ENCODE peak calls at places on chromosome 13, in eight cellular contexts. R is smooth muscle cell of the brain vasculature; V is tibial artery; Y is stimulated activated CD4-positive, alpha-beta T cell treated with anti-CD3 and anti-CD28 coated beads, TNF-alpha, amount 100 ng/mL, for 4 hours; G is activated CD4-positive, alpha-beta T cell treated with anti-CD3 and anti-CD28 coated beads for 1 hour; S is transverse colon; E is RPMI8226; I is A549. B is an unnamed sample.

GRCh38 chr13:110109910-110110309 is 197.0 kb downstream of the COL4A1 start:
- DNase-seq in G (no peak), E (no peak), S (peak; percentile 28), I (no peak), V (peak; percentile 79), Y (no peak), R (peak; percentile 56), B (no peak)

GRCh38 chr13:110323172-110323851 is 16.2 kb downstream of the COL4A2 start:
- DNase-seq in I (peak; percentile 61), R (peak; percentile 91), G (no peak), Y (no peak), E (no peak), V (no peak), S (no peak), B (no peak)

GRCh38 chr13:71797487-71797886 is 69.5 kb downstream of the DACH1 start:
- DNase-seq in G (no peak), I (no peak), R (no peak), S (no peak), Y (no peak), E (no peak), V (no peak), B (no peak)

GRCh38 chr13:50208826-50209335 is 193.6 kb downstream of the KCNRG start:
- DNase-seq in Y (no peak), I (peak; percentile 54), E (peak; percentile 53), R (peak; percentile 95), G (no peak), S (peak; percentile 21), V (peak; percentile 49), B (no peak)

GRCh38 chr13:35908221-35908620 is 223.0 kb downstream of the DCLK1 start:
- DNase-seq in S (no peak), Y (no peak), R (no peak), I (no peak), E (no peak), V (no peak), G (no peak), B (no peak)

GRCh38 chr13:33744589-33745369 is 73.2 kb upstream of the RFC3 start:
- DNase-seq in S (no peak), V (no peak), R (no peak), E (no peak), I (no peak), G (no peak), Y (no peak), B (no peak)

GRCh38 chr13:100130092-100130491 is 41.2 kb downstream of the PCCA start:
- DNase-seq in I (no peak), R (no peak), S (no peak), Y (no peak), E (no peak), V (no peak), G (no peak), B (no peak)

GRCh38 chr13:107680115-107680514 is 535.2 kb downstream of the LIG4 start:
- DNase-seq in R (no peak), I (no peak), E (no peak), Y (no peak), S (no peak), G (no peak), V (no peak), B (no peak)

GRCh38 chr13:30216111-30216510 is 91.2 kb downstream of the KATNAL1 start:
- DNase-seq in I (no peak), E (no peak), S (no peak), V (no peak), R (peak; percentile 40), Y (no peak), G (no peak), B (no peak)

GRCh38 chr13:33050161-33050560 is 33.9 kb downstream of the KL start:
- DNase-seq in E (no peak), G (no peak), V (no peak), S (no peak), R (no peak), I (no peak), Y (no peak), B (no peak)

GRCh38 chr13:63184693-63185092 is 1769.0 kb upstream of the PCDH20 start:
- DNase-seq in R (peak; percentile 10), E (no peak), G (no peak), I (peak; percentile 49), V (no peak), S (no peak), Y (no peak), B (no peak)

GRCh38 chr13:44879452-44880058 is 109.7 kb downstream of the NUFIP1 start:
- DNase-seq in I (peak; percentile 52), S (peak; percentile 31), Y (no peak), G (no peak), E (peak; percentile 39), V (no peak), R (no peak), B (peak; percentile 11)

GRCh38 chr13:37058801-37059135 is 720 bp downstream of the SUPT20H start:
- DNase-seq in I (no peak), Y (peak; percentile 0), S (no peak), E (no peak), G (no peak), R (peak; percentile 10), V (no peak), B (no peak)

GRCh38 chr13:52371736-52372247 is 34.2 kb downstream of the THSD1 start:
- DNase-seq in V (no peak), I (no peak), G (no peak), R (no peak), Y (no peak), E (no peak), S (no peak), B (no peak)

GRCh38 chr13:83350569-83350968 is 531.7 kb downstream of the SLITRK1 start:
- DNase-seq in E (no peak), G (no peak), Y (no peak), R (no peak), S (no peak), V (no peak), I (peak; percentile 7), B (no peak)

GRCh38 chr13:73870970-73871935 is 263.0 kb downstream of the KLF12 start:
- DNase-seq in V (peak; percentile 40), R (peak; percentile 70), E (no peak), Y (no peak), I (no peak), G (no peak), S (no peak), B (no peak)

GRCh38 chr13:109790951-109791605 is 4.7 kb upstream of the IRS2 start:
- DNase-seq in G (no peak), E (peak; percentile 75), Y (no peak), V (no peak), I (peak; percentile 69), S (peak; percentile 36), R (no peak), B (no peak)

GRCh38 chr13:37075164-37075563 is 15.7 kb upstream of the SUPT20H start:
- DNase-seq in R (no peak), I (no peak), S (no peak), Y (no peak), E (no peak), V (no peak), G (no peak), B (no peak)

GRCh38 chr13:40292108-40292507 is 374.3 kb downstream of the FOXO1 start:
- DNase-seq in I (no peak), Y (no peak), G (no peak), R (no peak), S (no peak), E (no peak), V (no peak), B (no peak)

GRCh38 chr13:100392709-100393630 is 195.6 kb downstream of the GGACT start:
- DNase-seq in S (peak; percentile 75), I (peak; percentile 94), V (peak; percentile 86), Y (peak; percentile 6), R (peak; percentile 99), G (peak; percentile 40), E (peak; percentile 3), B (no peak)

GRCh38 chr13:114104626-114105350 is 27.6 kb downstream of the RASA3 start:
- DNase-seq in S (peak; percentile 4), G (no peak), R (no peak), E (no peak), V (peak; percentile 16), I (no peak), Y (no peak), B (peak; percentile 53)

GRCh38 chr13:21075303-21076264 is 14.2 kb upstream of the LATS2 start:
- DNase-seq in G (no peak), S (no peak), I (no peak), E (no peak), V (no peak), Y (no peak), R (no peak), B (no peak)

GRCh38 chr13:27853871-27854270 is 61.6 kb downstream of the GSX1 start:
- DNase-seq in R (no peak), E (no peak), Y (no peak), V (no peak), G (no peak), S (no peak), I (no peak), B (no peak)

GRCh38 chr13:36685912-36686311 is 12.1 kb downstream of the SERTM1 start:
- DNase-seq in V (no peak), R (no peak), Y (no peak), E (no peak), I (no peak), S (no peak), G (no peak), B (no peak)

GRCh38 chr13:60066206-60066605 is 97.5 kb downstream of the DIAPH3 start:
- DNase-seq in S (no peak), R (no peak), G (no peak), I (peak; percentile 10), E (no peak), V (no peak), Y (no peak), B (no peak)

GRCh38 chr13:96238861-96239260 is 149.0 kb downstream of the HS6ST3 start:
- DNase-seq in Y (no peak), E (no peak), V (no peak), S (no peak), R (no peak), I (no peak), G (no peak), B (no peak)

GRCh38 chr13:99191900-99192399 is 8.7 kb upstream of the UBAC2 start:
- DNase-seq in I (no peak), R (no peak), V (no peak), E (peak; percentile 28), Y (no peak), S (peak; percentile 77), G (no peak), B (no peak)

GRCh38 chr13:106998664-106999063 is 430.7 kb upstream of the ARGLU1 start:
- DNase-seq in R (no peak), E (no peak), I (no peak), V (no peak), S (no peak), Y (no peak), G (no peak), B (no peak)

GRCh38 chr13:99617474-99618255 is 116.4 kb downstream of the TM9SF2 start:
- DNase-seq in V (peak; percentile 46), Y (no peak), E (peak; percentile 51), I (peak; percentile 67), S (peak; percentile 21), R (peak; percentile 61), G (no peak), B (no peak)

GRCh38 chr13:92807343-92807742 is 419.3 kb upstream of the GPC6 start:
- DNase-seq in E (no peak), Y (no peak), I (no peak), V (no peak), S (no peak), R (no peak), G (no peak), B (no peak)

GRCh38 chr13:26872444-26873173 is 112.0 kb upstream of the GPR12 start:
- DNase-seq in S (peak; percentile 33), E (peak; percentile 62), G (peak; percentile 10), Y (peak; percentile 3), I (peak; percentile 36), V (no peak), R (peak; percentile 6), B (no peak)

GRCh38 chr13:102373221-102373620 is 28.6 kb downstream of the FGF14 start:
- DNase-seq in S (no peak), I (no peak), Y (no peak), G (no peak), V (no peak), E (no peak), R (no peak), B (no peak)

GRCh38 chr13:114087430-114087829 is 45.0 kb downstream of the RASA3 start:
- DNase-seq in G (no peak), E (no peak), V (no peak), S (no peak), Y (no peak), R (no peak), I (no peak), B (peak; percentile 84)

GRCh38 chr13:111902726-111903125 is 164.2 kb upstream of the SOX1 start:
- DNase-seq in R (no peak), Y (no peak), G (no peak), I (no peak), V (no peak), E (no peak), S (no peak), B (no peak)

B was measured in mesenteric fat pad.